ENCODE peak calls at places on chromosomes 7 and 10, in five cellular contexts. X, I, T, R and N are unnamed samples.
A peak's percentile ranks its signal among the peaks of the same experiment; 100 is the strongest.

GRCh38 chr10:5858811-5859210 is 30.9 kb downstream of the ANKRD16 start:
- DNase-seq in R (no peak), T (no peak), X (no peak), I (no peak), N (no peak)

GRCh38 chr10:15791816-15792524 is 68.3 kb downstream of the MINDY3 start:
- DNase-seq in X (no peak), I (peak; percentile 22), R (no peak), T (no peak), N (peak; percentile 60)

GRCh38 chr10:71344916-71345557 is 26.0 kb downstream of the SLC29A3 start:
- DNase-seq in T (no peak), X (no peak), R (no peak), I (no peak), N (no peak)

GRCh38 chr7:33591481-33591880 is 313.9 kb upstream of the BMPER start:
- DNase-seq in X (no peak), I (peak; percentile 22), R (no peak), T (peak; percentile 53), N (no peak)

GRCh38 chr10:10552948-10553347 is 464.7 kb upstream of the CELF2 start:
- DNase-seq in I (no peak), T (no peak), X (no peak), R (no peak), N (no peak)

GRCh38 chr10:127906548-127907377 is at the start of gene PTPRE:
- DNase-seq in I (peak; percentile 40), T (no peak), X (peak; percentile 66), R (no peak), N (peak; percentile 48)

GRCh38 chr10:6108631-6109443 is 20.0 kb downstream of the RBM17 start:
- DNase-seq in I (peak; percentile 58), T (no peak), X (no peak), R (no peak), N (peak; percentile 75)

GRCh38 chr7:54839538-54840213 is 80.7 kb upstream of the SEC61G start:
- DNase-seq in X (peak; percentile 35), R (no peak), T (peak; percentile 72), I (peak; percentile 37), N (peak; percentile 91)

GRCh38 chr10:13916384-13916947 is 329.7 kb downstream of the PRPF18 start:
- DNase-seq in I (no peak), X (no peak), T (no peak), R (no peak), N (no peak)

GRCh38 chr7:41786943-41787342 is 84.1 kb upstream of the INHBA start:
- DNase-seq in X (no peak), R (no peak), I (no peak), T (no peak), N (no peak)

GRCh38 chr7:78448915-78449314 is 650.3 kb downstream of the PHTF2 start:
- DNase-seq in X (no peak), I (no peak), T (no peak), R (no peak), N (no peak)

GRCh38 chr7:152025077-152025936 is at the start of gene GALNT11:
- DNase-seq in X (peak; percentile 77), R (peak; percentile 11), T (peak; percentile 57), I (peak; percentile 79), N (peak; percentile 96)

GRCh38 chr10:6586501-6586900 is 6.4 kb upstream of the PRKCQ start:
- DNase-seq in X (no peak), R (no peak), T (no peak), I (no peak), N (no peak)

GRCh38 chr10:43407148-43407575 is 1.8 kb downstream of the HNRNPF start:
- DNase-seq in R (no peak), T (peak; percentile 40), I (peak; percentile 37), X (peak; percentile 37), N (no peak)

GRCh38 chr7:127938588-127938987 is 92.6 kb downstream of the LRRC4 start:
- DNase-seq in X (no peak), R (peak; percentile 55), I (peak; percentile 75), T (peak; percentile 85), N (peak; percentile 90)

GRCh38 chr10:60387531-60387930 is 2.1 kb downstream of the ANK3 start:
- DNase-seq in I (no peak), X (no peak), T (no peak), R (no peak), N (no peak)

GRCh38 chr10:43929122-43929521 is 280.4 kb upstream of the ZNF32 start:
- DNase-seq in X (no peak), T (no peak), R (no peak), I (no peak), N (no peak)

GRCh38 chr7:43942997-43943701 is 16.9 kb downstream of the UBE2D4 start:
- DNase-seq in R (no peak), T (no peak), I (no peak), X (no peak), N (no peak)

GRCh38 chr10:89114846-89115625 is 92.1 kb downstream of the CH25H start:
- DNase-seq in R (no peak), I (no peak), X (no peak), T (no peak), N (no peak)

GRCh38 chr7:20030915-20031362 is 186.2 kb downstream of the MACC1 start:
- DNase-seq in I (peak; percentile 61), T (peak; percentile 8), R (peak; percentile 61), X (no peak), N (peak; percentile 36)

GRCh38 chr7:134988161-134988560 is 1.9 kb downstream of the AGBL3 start:
- DNase-seq in X (no peak), T (no peak), I (no peak), R (no peak), N (no peak)

GRCh38 chr7:12322287-12322902 is 81.3 kb downstream of the VWDE start:
- DNase-seq in X (no peak), T (peak; percentile 14), I (peak; percentile 33), R (no peak), N (no peak)

GRCh38 chr7:21425290-21425689 is 2.6 kb upstream of the SP4 start:
- DNase-seq in R (no peak), T (no peak), X (no peak), I (no peak), N (no peak)

GRCh38 chr7:155198901-155199845 is 98.5 kb upstream of the INSIG1 start:
- DNase-seq in X (no peak), I (peak; percentile 38), R (peak; percentile 31), T (peak; percentile 86), N (no peak)

GRCh38 chr7:102295346-102296178 is 8.9 kb downstream of the SH2B2 start:
- DNase-seq in T (no peak), X (no peak), R (no peak), I (no peak), N (no peak)

GRCh38 chr10:28991326-28991725 is 297.5 kb upstream of the LYZL1 start:
- DNase-seq in X (no peak), T (peak; percentile 63), R (peak; percentile 54), I (peak; percentile 77), N (no peak)

GRCh38 chr7:72492446-72492845 is 80.3 kb upstream of the CALN1 start:
- DNase-seq in I (no peak), X (no peak), T (no peak), R (no peak), N (no peak)

GRCh38 chr10:114697061-114697598 is 39.1 kb upstream of the ABLIM1 start:
- DNase-seq in X (no peak), T (no peak), R (peak; percentile 82), I (peak; percentile 41), N (peak; percentile 77)

GRCh38 chr10:96416643-96417042 is 57.8 kb upstream of the OPALIN start:
- DNase-seq in T (no peak), R (no peak), I (peak; percentile 58), X (peak; percentile 20), N (no peak)

GRCh38 chr7:156539999-156540398 is 100.6 kb upstream of the RNF32 start:
- DNase-seq in T (no peak), I (no peak), R (no peak), X (no peak), N (no peak)

GRCh38 chr7:156537006-156537405 is 103.6 kb upstream of the RNF32 start:
- DNase-seq in I (no peak), X (no peak), T (no peak), R (no peak), N (no peak)

GRCh38 chr7:156544199-156544598 is 96.4 kb upstream of the RNF32 start:
- DNase-seq in I (no peak), R (no peak), T (no peak), X (no peak), N (no peak)

GRCh38 chr7:156543699-156544098 is 96.9 kb upstream of the RNF32 start:
- DNase-seq in R (no peak), X (no peak), I (no peak), T (no peak), N (no peak)

GRCh38 chr7:156540619-156541165 is 99.9 kb upstream of the RNF32 start:
- DNase-seq in R (no peak), I (no peak), T (no peak), X (no peak), N (no peak)
- TF ChIP-seq CTCF in R (no peak), I (no peak), T (no peak), X (no peak), N (no peak)

GRCh38 chr7:5773661-5774086 is 7.8 kb downstream of the RNF216 start:
- DNase-seq in X (no peak), R (peak; percentile 64), I (peak; percentile 96), T (peak; percentile 90), N (peak; percentile 87)
- TF ChIP-seq CTCF in X (no peak), R (no peak), I (no peak), T (no peak), N (no peak)

GRCh38 chr7:23538301-23538700 is 6.5 kb upstream of the TRA2A start:
- DNase-seq in X (no peak), R (no peak), I (no peak), T (no peak), N (no peak)
- TF ChIP-seq CTCF in X (no peak), R (no peak), I (no peak), T (no peak), N (no peak)

GRCh38 chr7:136874393-136875032 is 6.1 kb downstream of the CHRM2 start:
- DNase-seq in R (no peak), I (peak; percentile 36), X (no peak), T (no peak), N (peak; percentile 18)
- TF ChIP-seq CTCF in R (peak; percentile 48), I (peak; percentile 59), X (peak; percentile 65), T (peak; percentile 67), N (peak; percentile 36)

GRCh38 chr10:116270691-116271592 is 2.1 kb downstream of the GFRA1 start:
- DNase-seq in T (no peak), I (no peak), X (peak; percentile 29), R (no peak), N (no peak)

GRCh38 chr10:116269612-116270011 is 3.4 kb downstream of the GFRA1 start:
- DNase-seq in X (no peak), T (no peak), I (no peak), R (no peak), N (peak; percentile 11)

GRCh38 chr10:116271593-116272496 is 1.2 kb downstream of the GFRA1 start:
- DNase-seq in X (peak; percentile 17), I (no peak), T (no peak), R (no peak), N (no peak)

GRCh38 chr10:116265686-116266085 is 7.3 kb downstream of the GFRA1 start:
- DNase-seq in X (no peak), T (no peak), R (no peak), I (no peak), N (no peak)

DNA sequence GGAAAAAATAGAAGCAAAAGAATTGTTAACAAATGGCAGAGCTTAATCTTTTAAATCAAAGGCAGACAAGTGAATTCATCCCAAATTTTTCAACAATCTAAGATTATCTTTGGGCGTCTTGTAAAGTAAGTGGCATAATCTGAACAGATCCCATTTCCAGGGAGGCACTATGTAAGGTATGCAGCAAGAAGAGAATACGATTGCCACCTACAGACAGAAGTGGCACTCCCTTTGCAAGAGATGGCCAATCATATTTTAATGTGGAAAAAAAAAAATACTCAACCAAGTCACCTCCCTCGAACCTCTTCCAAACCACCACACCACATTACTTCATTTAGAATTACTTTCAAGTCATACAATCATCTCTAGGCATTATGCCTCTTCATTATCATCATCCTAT is 4.0 kb downstream of the GFRA1 start:
- DNase-seq in I (no peak), X (no peak), R (no peak), T (no peak), N (no peak)
- TF ChIP-seq CTCF in I (no peak), X (no peak), R (peak; percentile 17), T (no peak), N (no peak)